ENCODE peak calls at places on chromosomes 7 and 10, in eight cellular contexts. One of them, this sample, is unnamed.

GRCh38 chr10:1188556-1189135 is 132.5 kb downstream of the WDR37 start:
- DNase-seq in IMR-90: no peak
- DNase-seq in iris pigment epithelial cell: no peak
- DNase-seq in RWPE1: no peak
- DNase-seq in HL-60: no peak
- DNase-seq in iPS DF 6.9: no peak
- DNase-seq in GM18507: no peak
- DNase-seq in PC-3: no peak
- DNase-seq in this sample: no peak

GRCh38 chr10:2870654-2871053 is 196.7 kb upstream of the PFKP start:
- DNase-seq in PC-3: no peak
- DNase-seq in iris pigment epithelial cell: no peak
- DNase-seq in RWPE1: no peak
- DNase-seq in GM18507: no peak
- DNase-seq in iPS DF 6.9: no peak
- DNase-seq in IMR-90: no peak
- DNase-seq in HL-60: no peak
- DNase-seq in this sample: no peak

GRCh38 chr7:20722941-20723340 is 63.7 kb downstream of the SP8 start:
- DNase-seq in iPS DF 6.9: no peak
- DNase-seq in PC-3: no peak
- DNase-seq in IMR-90: no peak
- DNase-seq in iris pigment epithelial cell: no peak
- DNase-seq in HL-60: no peak
- DNase-seq in RWPE1: peak
- DNase-seq in GM18507: no peak
- DNase-seq in this sample: no peak

GRCh38 chr7:140397784-140398750 is at the start of gene SLC37A3:
- DNase-seq in GM18507: peak
- DNase-seq in iPS DF 6.9: peak
- DNase-seq in HL-60: no peak
- DNase-seq in IMR-90: peak
- DNase-seq in PC-3: peak
- DNase-seq in iris pigment epithelial cell: peak
- DNase-seq in RWPE1: peak
- DNase-seq in this sample: peak

GRCh38 chr7:28629216-28629848 is 217.0 kb downstream of the CREB5 start:
- DNase-seq in GM18507: no peak
- DNase-seq in iris pigment epithelial cell: peak
- DNase-seq in RWPE1: no peak
- DNase-seq in HL-60: no peak
- DNase-seq in iPS DF 6.9: no peak
- DNase-seq in IMR-90: peak
- DNase-seq in PC-3: peak
- DNase-seq in this sample: no peak

GRCh38 chr7:27187702-27188665 is 3.0 kb upstream of the HOXA11 start:
- DNase-seq in iris pigment epithelial cell: no peak
- DNase-seq in IMR-90: no peak
- DNase-seq in iPS DF 6.9: no peak
- DNase-seq in RWPE1: no peak
- DNase-seq in PC-3: peak
- DNase-seq in HL-60: no peak
- DNase-seq in GM18507: no peak
- DNase-seq in this sample: no peak

GRCh38 chr7:155206286-155207020 is 91.2 kb upstream of the INSIG1 start:
- DNase-seq in GM18507: peak
- DNase-seq in iPS DF 6.9: no peak
- DNase-seq in RWPE1: no peak
- DNase-seq in PC-3: peak
- DNase-seq in iris pigment epithelial cell: peak
- DNase-seq in HL-60: peak
- DNase-seq in IMR-90: peak
- DNase-seq in this sample: peak

GRCh38 chr7:130063036-130063435 is 7.3 kb upstream of the KLHDC10 start:
- DNase-seq in iris pigment epithelial cell: no peak
- DNase-seq in RWPE1: no peak
- DNase-seq in GM18507: no peak
- DNase-seq in HL-60: no peak
- DNase-seq in IMR-90: peak
- DNase-seq in PC-3: peak
- DNase-seq in iPS DF 6.9: peak
- DNase-seq in this sample: no peak

GRCh38 chr10:69141304-69141703 is 17.3 kb downstream of the VPS26A start:
- DNase-seq in HL-60: no peak
- DNase-seq in iPS DF 6.9: no peak
- DNase-seq in RWPE1: no peak
- DNase-seq in IMR-90: no peak
- DNase-seq in iris pigment epithelial cell: peak
- DNase-seq in GM18507: no peak
- DNase-seq in PC-3: no peak
- DNase-seq in this sample: no peak

GRCh38 chr10:97762056-97762455 is 9.7 kb downstream of the SFRP5 start:
- DNase-seq in IMR-90: no peak
- DNase-seq in PC-3: no peak
- DNase-seq in HL-60: no peak
- DNase-seq in GM18507: no peak
- DNase-seq in iris pigment epithelial cell: no peak
- DNase-seq in iPS DF 6.9: no peak
- DNase-seq in RWPE1: no peak
- DNase-seq in this sample: no peak

GRCh38 chr7:30224511-30225031 is 59.8 kb upstream of the ZNRF2 start:
- DNase-seq in GM18507: no peak
- DNase-seq in IMR-90: peak
- DNase-seq in iris pigment epithelial cell: peak
- DNase-seq in PC-3: peak
- DNase-seq in HL-60: peak
- DNase-seq in RWPE1: peak
- DNase-seq in iPS DF 6.9: no peak
- DNase-seq in this sample: peak

GRCh38 chr7:67754651-67755050 is 758.0 kb downstream of the TYW1 start:
- DNase-seq in IMR-90: no peak
- DNase-seq in PC-3: no peak
- DNase-seq in iPS DF 6.9: no peak
- DNase-seq in RWPE1: no peak
- DNase-seq in iris pigment epithelial cell: no peak
- DNase-seq in HL-60: no peak
- DNase-seq in GM18507: no peak
- DNase-seq in this sample: no peak

GRCh38 chr10:4512557-4513286 is 313.3 kb upstream of the AKR1E2 start:
- DNase-seq in HL-60: no peak
- DNase-seq in iris pigment epithelial cell: peak
- DNase-seq in iPS DF 6.9: peak
- DNase-seq in GM18507: no peak
- DNase-seq in IMR-90: peak
- DNase-seq in RWPE1: peak
- DNase-seq in PC-3: peak
- DNase-seq in this sample: no peak

GRCh38 chr7:27305854-27306253 is 63.3 kb downstream of the EVX1 start:
- DNase-seq in GM18507: no peak
- DNase-seq in iPS DF 6.9: no peak
- DNase-seq in HL-60: no peak
- DNase-seq in PC-3: no peak
- DNase-seq in IMR-90: no peak
- DNase-seq in RWPE1: no peak
- DNase-seq in iris pigment epithelial cell: no peak
- DNase-seq in this sample: no peak

GRCh38 chr7:40922316-40922670 is 780.6 kb downstream of the INHBA start:
- DNase-seq in iPS DF 6.9: no peak
- DNase-seq in PC-3: peak
- DNase-seq in GM18507: no peak
- DNase-seq in RWPE1: peak
- DNase-seq in IMR-90: peak
- DNase-seq in iris pigment epithelial cell: peak
- DNase-seq in HL-60: no peak
- DNase-seq in this sample: no peak

GRCh38 chr10:101607124-101607523 is 19.0 kb downstream of the DPCD start:
- DNase-seq in HL-60: no peak
- DNase-seq in GM18507: no peak
- DNase-seq in RWPE1: no peak
- DNase-seq in iris pigment epithelial cell: no peak
- DNase-seq in IMR-90: no peak
- DNase-seq in PC-3: no peak
- DNase-seq in iPS DF 6.9: no peak
- DNase-seq in this sample: no peak

GRCh38 chr10:6364283-6364682 is 161.6 kb downstream of the PFKFB3 start:
- DNase-seq in RWPE1: no peak
- DNase-seq in iris pigment epithelial cell: no peak
- DNase-seq in HL-60: no peak
- DNase-seq in IMR-90: no peak
- DNase-seq in iPS DF 6.9: no peak
- DNase-seq in GM18507: no peak
- DNase-seq in PC-3: no peak
- DNase-seq in this sample: no peak

GRCh38 chr10:28130267-28130666 is 131.4 kb upstream of the ODAD2 start:
- DNase-seq in RWPE1: peak
- DNase-seq in GM18507: no peak
- DNase-seq in iPS DF 6.9: no peak
- DNase-seq in HL-60: no peak
- DNase-seq in IMR-90: peak
- DNase-seq in iris pigment epithelial cell: peak
- DNase-seq in PC-3: peak
- DNase-seq in this sample: no peak

GRCh38 chr7:88217675-88218427 is 2.0 kb downstream of the SRI start:
- DNase-seq in RWPE1: no peak
- DNase-seq in GM18507: no peak
- DNase-seq in HL-60: no peak
- DNase-seq in IMR-90: no peak
- DNase-seq in iris pigment epithelial cell: no peak
- DNase-seq in PC-3: no peak
- DNase-seq in iPS DF 6.9: no peak
- DNase-seq in this sample: peak

GRCh38 chr10:94279835-94280709 is 82.7 kb downstream of the NOC3L start:
- DNase-seq in GM18507: peak
- DNase-seq in HL-60: peak
- DNase-seq in IMR-90: peak
- DNase-seq in iPS DF 6.9: peak
- DNase-seq in PC-3: peak
- DNase-seq in iris pigment epithelial cell: peak
- DNase-seq in RWPE1: peak
- DNase-seq in this sample: peak